ENCODE peak calls at places on chromosomes 5 and 9, in six cellular contexts. X is Peyer's patch, A is NCI-H2081, J is fibroblast of the conjunctiva, D is sigmoid colon, H is keratinocyte. T is an unnamed sample.

GRCh38 chr5:167339205-167339604 is 952.2 kb upstream of the WWC1 start:
- DNase-seq in X (no peak), A (no peak), J (no peak), D (no peak), H (no peak), T (no peak)

GRCh38 chr9:109115931-109116541 is 3.7 kb downstream of the TMEM245 start:
- DNase-seq in X (no peak), A (no peak), J (no peak), D (peak), H (no peak), T (no peak)

GRCh38 chr5:178399723-178400115 is 167.1 kb upstream of the PHYKPL start:
- DNase-seq in X (peak), A (no peak), J (no peak), D (peak), H (no peak), T (no peak)

GRCh38 chr9:129664664-129665007 is 811 bp upstream of the PRRX2 start:
- DNase-seq in X (no peak), A (no peak), J (no peak), D (no peak), H (no peak), T (no peak)

GRCh38 chr5:83726912-83727311 is 6.3 kb upstream of the HAPLN1 start:
- DNase-seq in X (no peak), A (no peak), J (no peak), D (no peak), H (no peak), T (no peak)

GRCh38 chr9:1025131-1025530 is 25.0 kb upstream of the DMRT2 start:
- DNase-seq in X (no peak), A (no peak), J (no peak), D (no peak), H (no peak), T (no peak)

GRCh38 chr5:88827997-88828396 is 55.0 kb downstream of the MEF2C start:
- DNase-seq in X (no peak), A (no peak), J (no peak), D (no peak), H (no peak), T (no peak)

GRCh38 chr5:68755293-68755692 is 338.5 kb upstream of the SLC30A5 start:
- DNase-seq in X (no peak), A (no peak), J (no peak), D (no peak), H (no peak), T (no peak)

GRCh38 chr9:114396558-114397218 is 8.9 kb upstream of the AKNA start:
- DNase-seq in X (no peak), A (no peak), J (peak), D (peak), H (no peak), T (peak)

GRCh38 chr5:14675865-14676300 is 11.4 kb downstream of the OTULIN start:
- DNase-seq in X (no peak), A (no peak), J (no peak), D (no peak), H (no peak), T (no peak)

GRCh38 chr5:32223972-32224608 is 50.0 kb upstream of the GOLPH3 start:
- DNase-seq in X (no peak), A (no peak), J (no peak), D (no peak), H (no peak), T (peak)

GRCh38 chr5:122704247-122705036 is 70.4 kb upstream of the SNX2 start:
- DNase-seq in X (no peak), A (no peak), J (peak), D (no peak), H (peak), T (peak)

GRCh38 chr5:60568646-60569045 is 131.3 kb downstream of the DEPDC1B start:
- DNase-seq in X (no peak), A (no peak), J (no peak), D (no peak), H (no peak), T (no peak)

GRCh38 chr5:66877843-66878242 is 281.6 kb downstream of the MAST4 start:
- DNase-seq in X (no peak), A (no peak), J (no peak), D (no peak), H (no peak), T (no peak)

GRCh38 chr9:5592231-5592630 is 36.7 kb upstream of the RIC1 start:
- DNase-seq in X (no peak), A (no peak), J (no peak), D (no peak), H (no peak), T (no peak)

GRCh38 chr9:128124873-128125574 is 2.5 kb downstream of the PTGES2 start:
- DNase-seq in X (peak), A (peak), J (peak), D (peak), H (no peak), T (no peak)

GRCh38 chr5:76715734-76716455 is at the start of gene F2R:
- DNase-seq in X (peak), A (peak), J (peak), D (no peak), H (no peak), T (no peak)

GRCh38 chr5:35313296-35313695 is 83.0 kb upstream of the PRLR start:
- DNase-seq in X (no peak), A (no peak), J (peak), D (no peak), H (no peak), T (no peak)

GRCh38 chr9:1051286-1052118 is 1.3 kb downstream of the DMRT2 start:
- DNase-seq in X (no peak), A (no peak), J (no peak), D (no peak), H (no peak), T (no peak)

GRCh38 chr5:73564644-73565165 is 734 bp downstream of the ANKRA2 start:
- DNase-seq in X (no peak), A (no peak), J (no peak), D (no peak), H (no peak), T (no peak)

T was measured in amniotic stem cell.